ENCODE peak calls at places on chromosomes 5 and 9, in ten cellular contexts. F, A, Y, Z, M, H, V, O, P and S are unnamed samples.

GRCh38 chr9:3824589-3824988 is 298.8 kb upstream of the RFX3 start:
- DNase-seq in F (no peak), A (no peak), Y (no peak), Z (no peak), M (no peak), H (no peak), V (no peak), O (no peak), P (no peak), S (no peak)

GRCh38 chr5:147391781-147392180 is 118.1 kb downstream of the DPYSL3 start:
- DNase-seq in F (no peak), A (peak; percentile 82), Y (peak; percentile 88), Z (peak; percentile 84), M (peak; percentile 57), H (no peak), V (peak; percentile 86), O (peak; percentile 87), P (peak; percentile 76), S (peak; percentile 79)

GRCh38 chr9:13395086-13395485 is 115.6 kb upstream of the MPDZ start:
- DNase-seq in F (no peak), A (no peak), Y (no peak), Z (no peak), M (no peak), H (no peak), V (peak; percentile 9), O (peak; percentile 45), P (peak; percentile 29), S (no peak)

GRCh38 chr5:154321546-154321945 is 124.3 kb upstream of the SAP30L start:
- DNase-seq in F (no peak), A (no peak), Y (no peak), Z (no peak), M (no peak), H (no peak), V (no peak), O (no peak), P (no peak), S (no peak)

GRCh38 chr9:129442791-129443511 is 177.9 kb downstream of the C9orf50 start:
- DNase-seq in F (no peak), A (peak; percentile 55), Y (no peak), Z (no peak), M (no peak), H (peak; percentile 29), V (no peak), O (no peak), P (peak; percentile 69), S (no peak)

GRCh38 chr9:34958411-34958982 is 412 bp downstream of the PHF24 start:
- DNase-seq in F (no peak), A (no peak), Y (no peak), Z (no peak), M (no peak), H (no peak), V (no peak), O (no peak), P (no peak), S (no peak)

GRCh38 chr9:79013715-79014610 is 557.8 kb upstream of the TLE4 start:
- DNase-seq in F (no peak), A (no peak), Y (peak; percentile 15), Z (peak; percentile 38), M (no peak), H (no peak), V (peak; percentile 44), O (peak; percentile 9), P (no peak), S (no peak)

GRCh38 chr5:60497706-60498500 is 202.1 kb downstream of the DEPDC1B start:
- DNase-seq in F (no peak), A (no peak), Y (peak; percentile 87), Z (peak; percentile 62), M (no peak), H (no peak), V (peak; percentile 84), O (peak; percentile 43), P (peak; percentile 15), S (no peak)

GRCh38 chr9:35000535-35001284 is 11.2 kb downstream of the DNAJB5 start:
- DNase-seq in F (no peak), A (peak; percentile 30), Y (no peak), Z (peak; percentile 70), M (no peak), H (no peak), V (peak; percentile 41), O (no peak), P (no peak), S (no peak)

GRCh38 chr5:140855772-140856674 is at the start of gene PCDHA10:
- DNase-seq in F (no peak), A (peak; percentile 82), Y (no peak), Z (no peak), M (peak; percentile 76), H (no peak), V (no peak), O (no peak), P (no peak), S (no peak)

GRCh38 chr9:105007143-105007542 is 79.2 kb upstream of the ABCA1 start:
- DNase-seq in F (no peak), A (no peak), Y (peak; percentile 97), Z (peak; percentile 92), M (no peak), H (peak; percentile 43), V (peak; percentile 95), O (peak; percentile 92), P (peak; percentile 77), S (no peak)

GRCh38 chr9:7370378-7370777 is 429.2 kb downstream of the DMAC1 start:
- DNase-seq in F (no peak), A (no peak), Y (no peak), Z (no peak), M (peak; percentile 26), H (no peak), V (no peak), O (peak; percentile 30), P (no peak), S (no peak)

GRCh38 chr5:154129868-154130267 is 60.7 kb upstream of the GALNT10 start:
- DNase-seq in F (no peak), A (no peak), Y (no peak), Z (no peak), M (no peak), H (no peak), V (no peak), O (no peak), P (no peak), S (no peak)

GRCh38 chr9:38214441-38214840 is 145.4 kb upstream of the SHB start:
- DNase-seq in F (no peak), A (peak; percentile 87), Y (no peak), Z (no peak), M (peak; percentile 47), H (no peak), V (no peak), O (no peak), P (no peak), S (no peak)

GRCh38 chr5:56169281-56169680 is 63.8 kb downstream of the ANKRD55 start:
- DNase-seq in F (no peak), A (no peak), Y (no peak), Z (peak; percentile 74), M (no peak), H (no peak), V (peak; percentile 54), O (no peak), P (no peak), S (no peak)
- H3K4me3 ChIP-seq in F (no peak overlapping the region), A (no peak overlapping the region), Y (no peak overlapping the region), Z (no peak overlapping the region), M (no peak overlapping the region), H (no peak overlapping the region), V (no peak overlapping the region), O (no peak overlapping the region), P (no peak overlapping the region), S (no peak overlapping the region)

GRCh38 chr9:135138078-135138855 is 50.8 kb downstream of the OLFM1 start:
- DNase-seq in F (no peak), A (no peak), Y (no peak), Z (no peak), M (no peak), H (no peak), V (no peak), O (no peak), P (peak; percentile 66), S (no peak)
- H3K27ac ChIP-seq in F (no peak overlapping the region), A (no peak overlapping the region), Y (no peak overlapping the region), Z (no peak overlapping the region), M (no peak overlapping the region), H (no peak overlapping the region), V (no peak overlapping the region), O (no peak overlapping the region), P (no peak overlapping the region), S (no peak overlapping the region)

DNA sequence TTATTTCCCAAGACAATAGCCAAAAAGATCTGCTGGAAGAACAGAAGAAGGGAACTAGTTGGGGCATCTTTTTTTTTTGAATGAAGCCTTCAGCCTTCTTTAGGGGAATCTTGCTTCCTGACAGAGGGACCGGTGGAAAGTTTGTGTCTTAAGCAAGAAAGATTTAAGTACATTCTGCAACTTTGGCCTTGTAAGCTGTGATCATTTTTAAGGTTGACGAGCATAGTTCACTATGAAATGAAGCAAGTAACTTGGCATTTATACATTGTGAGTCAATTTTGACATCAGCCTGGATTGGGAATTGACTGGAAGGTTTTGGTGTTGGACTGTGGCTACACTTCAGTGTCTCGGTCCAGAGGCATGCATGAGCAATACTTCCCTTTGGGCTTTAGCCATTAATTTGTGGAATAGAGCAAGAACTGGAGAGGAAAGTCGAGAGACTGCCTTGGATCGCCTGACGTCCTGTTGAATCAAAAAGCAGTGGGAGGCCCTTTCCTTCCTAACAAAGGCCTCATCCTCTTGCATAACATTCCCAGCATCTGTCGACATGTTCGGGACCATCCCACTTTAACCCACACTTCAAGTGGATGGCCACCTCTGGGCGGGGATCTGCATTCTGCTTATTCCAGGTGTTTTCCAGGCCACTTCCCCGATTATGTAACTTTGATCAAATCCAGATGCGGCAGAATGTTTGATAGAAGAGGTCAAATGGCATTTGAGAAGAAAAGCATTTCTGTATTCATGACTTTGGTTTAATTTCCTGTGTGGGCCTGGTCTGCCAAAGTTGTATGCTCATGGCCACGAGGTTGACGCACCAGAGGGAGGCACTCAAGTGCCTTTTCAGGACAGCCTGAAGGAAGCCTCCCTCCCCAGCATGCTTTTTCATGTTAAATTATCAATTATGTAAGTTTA is 12.5 kb downstream of the ABL1 start:
- DNase-seq in F (no peak), A (peak; percentile 78), Y (peak; percentile 97), Z (peak; percentile 100), M (peak; percentile 47), H (peak; percentile 85), V (peak; percentile 100), O (peak; percentile 99), P (peak; percentile 91), S (peak; percentile 92)
- H3K4me3 ChIP-seq in F (no peak overlapping the region), A (no peak overlapping the region), Y (no peak overlapping the region), Z (no peak overlapping the region), M (no peak overlapping the region), H (no peak overlapping the region), V (peak overlapping the region; percentile 51), O (no peak overlapping the region), P (peak overlapping the region; percentile 53), S (peak overlapping the region; percentile 48)

GRCh38 chr9:95754533-95755420 is 120.7 kb upstream of the ERCC6L2 start:
- DNase-seq in F (no peak), A (peak; percentile 81), Y (no peak), Z (no peak), M (peak; percentile 75), H (no peak), V (no peak), O (no peak), P (no peak), S (no peak)
- H3K27ac ChIP-seq in F (no peak overlapping the region), A (no peak overlapping the region), Y (no peak overlapping the region), Z (no peak overlapping the region), M (no peak overlapping the region), H (no peak overlapping the region), V (no peak overlapping the region), O (no peak overlapping the region), P (no peak overlapping the region), S (peak overlapping the region; percentile 73)

GRCh38 chr5:75656311-75657003 is 45.2 kb downstream of the ANKDD1B start:
- DNase-seq in F (no peak), A (no peak), Y (no peak), Z (peak; percentile 46), M (no peak), H (peak; percentile 58), V (peak; percentile 54), O (peak; percentile 50), P (peak; percentile 78), S (no peak)
- H3K4me3 ChIP-seq in F (no peak overlapping the region), A (no peak overlapping the region), Y (peak overlapping the region; percentile 68), Z (peak overlapping the region; percentile 56), M (no peak overlapping the region), H (peak overlapping the region; percentile 54), V (peak overlapping the region; percentile 72), O (no peak overlapping the region), P (peak overlapping the region; percentile 89), S (peak overlapping the region; percentile 60)